ENCODE peak calls at places on chromosomes 12 and 14, in ten cellular contexts. I is psoas muscle; Q is GM12864; O is OCI-LY7; B is CD8-positive, alpha-beta T cell; D is fibroblast of lung; P is dorsolateral prefrontal cortex; L is astrocyte of the spinal cord; N is GM12878; U is left ventricle myocardium inferior. E is an unnamed sample.

GRCh38 chr14:105415481-105416428 is 3.9 kb upstream of the MTA1 start:
- DNase-seq in I (no peak), Q (no peak), D (no peak), B (no peak), L (no peak), O (no peak), N (no peak), U (no peak), P (no peak), E (no peak)

GRCh38 chr14:34212574-34212973 is 249.5 kb downstream of the SPTSSA start:
- DNase-seq in Q (no peak), P (no peak), U (no peak), D (no peak), I (no peak), B (no peak), O (no peak), N (no peak), L (no peak), E (no peak)

GRCh38 chr14:72723741-72724530 is 170.0 kb downstream of the DPF3 start:
- DNase-seq in U (no peak), N (no peak), O (no peak), D (peak), L (peak), I (no peak), P (no peak), Q (no peak), B (no peak), E (no peak)

GRCh38 chr12:118061876-118062791 is 1.2 kb upstream of the WSB2 start:
- DNase-seq in Q (no peak), N (no peak), L (peak), D (peak), B (no peak), I (peak), O (peak), P (peak), U (peak), E (peak)

GRCh38 chr12:89417246-89417977 is 65.1 kb upstream of the DUSP6 start:
- DNase-seq in P (no peak), N (no peak), D (peak), L (peak), U (no peak), B (no peak), I (no peak), Q (no peak), O (no peak), E (no peak)

GRCh38 chr12:1171657-1172056 is 180.6 kb downstream of the ERC1 start:
- DNase-seq in B (no peak), Q (no peak), I (no peak), D (no peak), O (peak), U (no peak), P (peak), N (no peak), L (no peak), E (no peak)

GRCh38 chr12:116454950-116455447 is 104.2 kb upstream of the MAP1LC3B2 start:
- DNase-seq in O (no peak), P (no peak), L (peak), B (no peak), I (no peak), Q (no peak), D (peak), U (no peak), N (no peak), E (no peak)

GRCh38 chr14:73245401-73246325 is 8.4 kb downstream of the PAPLN start:
- DNase-seq in U (peak), O (peak), B (no peak), N (no peak), P (no peak), I (peak), Q (no peak), L (peak), D (no peak), E (peak)

GRCh38 chr14:50607181-50607580 is 47.2 kb downstream of the ATL1 start:
- DNase-seq in B (no peak), N (no peak), P (no peak), I (no peak), O (no peak), D (no peak), L (peak), U (no peak), Q (no peak), E (peak)

GRCh38 chr12:115895247-115895646 is 382.2 kb downstream of the MED13L start:
- DNase-seq in U (no peak), Q (no peak), I (no peak), O (no peak), D (no peak), B (no peak), N (no peak), P (no peak), L (no peak), E (no peak)

DNA sequence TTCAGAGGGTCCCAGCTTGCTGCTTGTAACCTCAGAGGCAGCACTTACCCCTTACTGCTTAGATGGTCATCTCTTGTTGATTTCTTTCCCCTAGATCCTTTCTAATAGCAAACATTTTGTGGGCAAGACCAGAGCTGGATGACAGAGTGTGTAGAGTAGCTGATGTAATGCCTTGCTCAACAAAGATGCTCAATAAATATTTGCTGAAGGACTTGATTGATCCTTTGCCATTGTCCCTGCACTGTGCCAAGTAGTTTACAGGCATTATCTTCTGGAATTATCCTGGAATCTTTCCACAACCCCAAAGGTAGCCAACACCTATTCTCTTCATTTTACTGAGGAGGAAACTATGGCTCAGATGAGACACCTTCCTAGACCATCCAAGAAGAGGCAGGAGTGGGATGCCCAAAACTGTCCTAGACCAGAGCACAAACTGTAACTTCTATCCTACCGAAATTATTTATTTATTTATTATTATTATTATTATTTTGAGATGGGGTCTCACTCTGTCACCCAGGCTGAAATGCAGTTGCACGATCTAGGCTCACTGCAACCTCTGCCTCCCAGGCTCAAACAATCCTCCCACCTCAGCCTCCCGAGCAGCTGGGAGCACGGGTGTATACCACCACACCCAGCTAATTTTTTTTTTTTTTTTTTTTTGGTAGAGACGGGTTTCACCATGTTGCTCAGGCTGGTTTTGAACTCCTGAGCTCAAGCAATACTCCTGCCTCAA is 1.4 kb downstream of the MMAB start:
- DNase-seq in Q (no peak), U (no peak), P (no peak), D (no peak), N (no peak), I (no peak), B (no peak), O (no peak), L (no peak), E (no peak)
- H3K4me3 ChIP-seq in Q (peak), U (peak), P (no peak), D (peak), N (peak), I (peak), B (no peak), O (peak), L (no peak), E (peak)

DNA sequence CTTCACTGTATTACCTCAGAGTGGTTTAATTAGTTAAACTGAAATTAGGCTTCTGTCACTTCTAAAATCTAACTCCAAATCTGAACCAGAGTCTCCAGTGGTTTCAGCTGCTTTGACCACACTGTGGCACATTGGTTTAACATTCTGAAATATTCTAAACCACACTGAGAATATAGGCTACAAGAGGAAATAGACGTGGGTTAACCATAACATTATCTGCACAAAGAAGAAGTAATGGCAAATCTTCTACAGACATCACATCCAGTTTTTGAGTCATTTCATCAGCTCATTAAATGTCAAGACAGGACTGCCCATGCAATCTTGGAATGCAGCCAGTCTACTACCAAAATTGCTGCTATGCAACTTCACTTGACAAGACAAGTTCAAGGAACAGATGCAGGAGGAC is 94.7 kb downstream of the LRP6 start:
- DNase-seq in O (no peak), I (no peak), Q (peak), N (peak), P (no peak), L (peak), B (no peak), D (peak), U (no peak), E (peak)
- TF ChIP-seq CTCF in O (no peak), I (no peak), Q (no peak), N (no peak), P (no peak), L (no peak), B (no peak), D (no peak), U (no peak), E (no peak)

GRCh38 chr14:42248131-42248530 is 641.5 kb downstream of the LRFN5 start:
- DNase-seq in N (no peak), B (no peak), O (no peak), Q (no peak), I (no peak), U (no peak), L (no peak), P (no peak), D (no peak), E (no peak)
- H3K4me3 ChIP-seq in N (no peak), B (no peak), O (no peak), Q (no peak), I (no peak), U (no peak), L (no peak), P (no peak), D (no peak), E (no peak)

DNA sequence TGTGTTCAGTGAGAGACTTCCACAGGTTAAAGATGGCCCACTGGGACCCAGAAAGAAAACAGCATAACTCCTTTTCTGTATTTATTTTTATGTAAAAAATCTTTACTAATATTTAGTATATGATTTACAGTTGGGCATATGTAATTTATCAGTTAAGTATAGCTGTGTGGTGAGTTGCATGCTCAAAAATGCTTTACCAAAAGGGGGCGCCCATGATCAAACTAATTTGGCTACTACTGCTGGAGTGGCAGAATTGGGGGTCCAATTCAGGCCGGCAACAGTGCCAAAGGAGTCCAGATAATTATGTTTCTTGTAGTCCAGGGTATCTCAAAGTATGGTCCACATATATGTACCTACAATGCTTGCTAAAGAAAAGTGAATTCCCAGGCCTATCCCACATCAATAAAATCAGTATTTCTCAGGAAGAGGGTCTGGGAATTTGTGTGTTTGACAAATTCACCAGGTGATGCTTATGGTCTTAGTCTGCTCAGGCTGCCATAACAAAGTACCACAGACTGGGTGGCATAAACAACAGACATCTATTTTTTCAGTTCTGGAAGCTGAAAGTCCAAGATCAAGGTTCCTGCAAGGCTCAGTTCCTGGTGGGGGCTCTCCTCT is 152.0 kb downstream of the KTN1 start:
- DNase-seq in Q (no peak), N (no peak), B (peak), O (peak), U (no peak), P (peak), L (peak), D (peak), I (no peak), E (peak)
- TF ChIP-seq CTCF in Q (peak), N (peak), B (peak), O (peak), U (peak), P (peak), L (peak), D (peak), I (peak), E (peak)

GRCh38 chr14:70018713-70019201 is 139.5 kb downstream of the SMOC1 start:
- DNase-seq in D (peak), Q (no peak), B (no peak), I (no peak), P (no peak), N (no peak), U (peak), O (no peak), L (peak), E (peak)
- H3K4me3 ChIP-seq in D (peak), Q (no peak), B (no peak), I (peak), P (no peak), N (no peak), U (peak), O (no peak), L (no peak), E (no peak)

GRCh38 chr12:3365416-3366385 is 125.3 kb upstream of the PRMT8 start:
- DNase-seq in D (no peak), I (no peak), L (no peak), N (no peak), B (no peak), P (peak), Q (no peak), O (no peak), U (peak), E (no peak)
- TF ChIP-seq CTCF in D (no peak), I (no peak), L (no peak), N (no peak), B (no peak), P (no peak), Q (no peak), O (no peak), U (no peak), E (no peak)

DNA sequence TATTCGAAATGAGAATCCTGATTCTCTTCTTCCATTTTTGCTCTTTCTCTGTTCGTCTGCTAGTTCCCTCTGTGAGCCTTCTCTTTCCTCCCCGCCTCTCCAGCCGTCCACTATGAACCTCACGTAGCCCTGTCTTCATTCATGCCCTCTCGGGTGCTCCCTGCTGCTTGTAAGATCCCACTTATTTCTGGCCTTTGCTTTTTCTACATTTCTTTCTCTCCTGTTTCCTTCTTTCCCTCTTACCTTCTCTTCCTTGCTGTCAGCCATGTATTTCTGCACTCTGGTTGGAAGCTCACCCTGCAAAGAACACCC is 85.9 kb downstream of the SAMD4A start:
- DNase-seq in I (no peak), B (no peak), N (no peak), O (no peak), L (no peak), Q (no peak), P (no peak), D (no peak), U (no peak), E (no peak)
- H3K4me3 ChIP-seq in I (peak), B (no peak), N (no peak), O (no peak), L (peak), Q (no peak), P (peak), D (peak), U (peak), E (no peak)

GRCh38 chr14:94536836-94537235 is 24.4 kb upstream of the SERPINA4 start:
- DNase-seq in D (no peak), O (peak), Q (peak), I (no peak), B (no peak), P (no peak), L (peak), U (no peak), N (no peak), E (peak)
- TF ChIP-seq CTCF in D (no peak), O (peak), Q (peak), I (no peak), B (no peak), P (no peak), L (no peak), U (no peak), N (no peak), E (no peak)

GRCh38 chr14:69842671-69843407 is 36.4 kb upstream of the SMOC1 start:
- DNase-seq in O (no peak), Q (no peak), N (no peak), B (no peak), D (no peak), I (no peak), L (no peak), P (no peak), U (no peak), E (no peak)
- H3K4me3 ChIP-seq in O (no peak), Q (no peak), N (no peak), B (no peak), D (no peak), I (no peak), L (no peak), P (no peak), U (no peak), E (no peak)

GRCh38 chr12:56448860-56449621 is at the start of gene TIMELESS:
- DNase-seq in Q (peak), N (peak), D (peak), U (peak), O (peak), I (peak), B (peak), L (peak), P (peak), E (peak)
- TF ChIP-seq CTCF in Q (no peak), N (no peak), D (no peak), U (peak), O (no peak), I (no peak), B (no peak), L (no peak), P (no peak), E (no peak)